ENCODE peak calls at places on chromosomes 13 and 19, in four cellular contexts. C is tibial nerve, L is GM23338, U is GM23248. N is an unnamed sample. For H3K4me1, the result is how much of the 10 kb centered on the place peaks cover.

GRCh38 chr13:19605161-19605955 is 28.1 kb upstream of the MPHOSPH8 start:
- DNase-seq in C (no peak), L (no peak), U (no peak), N (no peak)

GRCh38 chr19:51479531-51480331 is 1.4 kb downstream of the CEACAM18 start:
- DNase-seq in C (no peak), L (no peak), U (no peak), N (no peak)

GRCh38 chr19:43476606-43477005 is 11.2 kb upstream of the LYPD3 start:
- DNase-seq in C (no peak), L (no peak), U (peak), N (no peak)

GRCh38 chr19:10364644-10365043 is 15.7 kb downstream of the TYK2 start:
- DNase-seq in C (no peak), L (no peak), U (no peak), N (no peak)

GRCh38 chr19:50794778-50795664 is 4.8 kb downstream of the ACP4 start:
- DNase-seq in C (no peak), L (peak), U (peak), N (no peak)

GRCh38 chr13:30341815-30342570 is 34.6 kb upstream of the KATNAL1 start:
- DNase-seq in C (peak), L (no peak), U (peak), N (peak)

GRCh38 chr13:37682496-37682895 is 83.9 kb upstream of the POSTN start:
- DNase-seq in C (no peak), L (no peak), U (no peak), N (no peak)

GRCh38 chr19:55460670-55461258 is 678 bp downstream of the ISOC2 start:
- DNase-seq in C (peak), L (peak), U (peak), N (peak)

GRCh38 chr19:35144600-35145436 is 1.8 kb downstream of the FXYD7 start:
- DNase-seq in C (no peak), L (peak), U (no peak), N (no peak)

GRCh38 chr13:110179858-110180156 is 127.2 kb downstream of the COL4A1 start:
- DNase-seq in C (no peak), L (no peak), U (no peak), N (no peak)

GRCh38 chr19:5141278-5141925 is 172.5 kb downstream of the KDM4B start:
- DNase-seq in C (no peak), L (no peak), U (peak), N (no peak)

GRCh38 chr13:98664924-98665637 is 87.4 kb downstream of the SLC15A1 start:
- DNase-seq in C (no peak), L (no peak), U (peak), N (no peak)

GRCh38 chr13:33490461-33491327 is 205.1 kb upstream of the STARD13 start:
- DNase-seq in C (no peak), L (peak), U (peak), N (no peak)

GRCh38 chr13:46679369-46680180 is 117.4 kb downstream of the ESD start:
- DNase-seq in C (no peak), L (no peak), U (peak), N (no peak)

GRCh38 chr13:21676611-21677021 is 5.7 kb downstream of the FGF9 start:
- DNase-seq in C (no peak), L (peak), U (no peak), N (no peak)

GRCh38 chr13:113664751-113665581 is 2.1 kb upstream of the GRK1 start:
- DNase-seq in C (peak), L (no peak), U (no peak), N (peak)

GRCh38 chr13:114047358-114047881 is 73.5 kb upstream of the C13orf46 start:
- DNase-seq in C (no peak), L (no peak), U (no peak), N (peak)

GRCh38 chr13:69882451-69882850 is 225.2 kb upstream of the ATXN8OS start:
- DNase-seq in C (no peak), L (no peak), U (no peak), N (no peak)

GRCh38 chr19:4861147-4861546 is 6.3 kb downstream of the PLIN3 start:
- DNase-seq in C (no peak), L (no peak), U (no peak), N (no peak)

GRCh38 chr19:23071087-23071511 is 45.7 kb upstream of the ZNF730 start:
- DNase-seq in C (no peak), L (peak), U (peak), N (no peak)

GRCh38 chr13:47092202-47092601 is 195.3 kb upstream of the HTR2A start:
- DNase-seq in C (no peak), L (no peak), U (no peak), N (no peak)

GRCh38 chr13:42990147-42990990 is 1.7 kb downstream of the EPSTI1 start:
- DNase-seq in C (no peak), L (no peak), U (peak), N (no peak)

GRCh38 chr13:48292650-48293049 is 10.9 kb upstream of the RB1 start:
- DNase-seq in C (no peak), L (no peak), U (no peak), N (no peak)

GRCh38 chr13:99027661-99028425 is 50.0 kb upstream of the DOCK9 start:
- DNase-seq in C (no peak), L (no peak), U (no peak), N (no peak)

GRCh38 chr13:53885997-53886396 is 857.4 kb downstream of the OLFM4 start:
- DNase-seq in C (no peak), L (no peak), U (no peak), N (no peak)

GRCh38 chr19:55614711-55615552 is 9.4 kb downstream of the ZNF784 start:
- DNase-seq in C (no peak), L (peak), U (no peak), N (no peak)

GRCh38 chr13:77692746-77693448 is 4.6 kb upstream of the SLAIN1 start:
- DNase-seq in C (no peak), L (no peak), U (no peak), N (no peak)

GRCh38 chr19:15469513-15470297 is 5.4 kb upstream of the RASAL3 start:
- DNase-seq in C (no peak), L (peak), U (peak), N (peak)

GRCh38 chr13:51005566-51005965 is 96.0 kb downstream of the RNASEH2B start:
- DNase-seq in C (no peak), L (no peak), U (no peak), N (no peak)

GRCh38 chr13:69946443-69946955 is 161.1 kb upstream of the ATXN8OS start:
- DNase-seq in C (no peak), L (peak), U (no peak), N (no peak)

DNA sequence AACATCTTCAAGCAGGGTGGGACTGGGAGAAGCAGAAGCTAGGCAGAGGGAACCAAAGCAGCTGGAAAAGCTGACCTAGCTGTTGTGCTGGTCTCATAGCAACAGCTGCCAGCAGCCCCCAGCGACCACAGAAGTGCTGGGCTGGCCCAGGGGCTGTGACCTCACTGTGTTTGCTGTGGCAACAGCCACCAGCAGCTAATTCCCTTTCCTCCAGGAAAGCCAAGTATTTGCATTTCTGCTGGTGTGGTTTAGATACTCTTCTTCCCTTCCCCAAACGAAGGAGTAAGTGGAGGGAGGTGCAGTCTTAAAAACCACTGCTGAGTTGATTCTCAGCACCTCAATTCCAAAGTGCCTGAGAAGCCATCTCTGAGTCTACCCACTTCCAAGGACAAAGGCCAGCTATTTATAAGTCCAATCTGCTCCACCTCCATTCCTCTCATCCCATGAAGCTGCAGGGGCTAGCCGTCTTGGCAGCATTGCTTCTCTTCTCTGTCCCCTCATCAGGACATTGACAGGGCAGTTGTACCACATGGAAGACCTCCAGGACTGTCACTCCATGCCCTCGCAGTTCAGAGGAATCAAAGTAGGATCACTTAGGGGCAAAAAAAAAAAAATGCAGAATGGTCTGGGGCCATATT is 11.5 kb upstream of the CCDC97 start:
- DNase-seq in C (peak), L (no peak), U (peak), N (peak)
- H3K4me1 ChIP-seq in C (under half), L (under half), U (under half), N (under half)

DNA sequence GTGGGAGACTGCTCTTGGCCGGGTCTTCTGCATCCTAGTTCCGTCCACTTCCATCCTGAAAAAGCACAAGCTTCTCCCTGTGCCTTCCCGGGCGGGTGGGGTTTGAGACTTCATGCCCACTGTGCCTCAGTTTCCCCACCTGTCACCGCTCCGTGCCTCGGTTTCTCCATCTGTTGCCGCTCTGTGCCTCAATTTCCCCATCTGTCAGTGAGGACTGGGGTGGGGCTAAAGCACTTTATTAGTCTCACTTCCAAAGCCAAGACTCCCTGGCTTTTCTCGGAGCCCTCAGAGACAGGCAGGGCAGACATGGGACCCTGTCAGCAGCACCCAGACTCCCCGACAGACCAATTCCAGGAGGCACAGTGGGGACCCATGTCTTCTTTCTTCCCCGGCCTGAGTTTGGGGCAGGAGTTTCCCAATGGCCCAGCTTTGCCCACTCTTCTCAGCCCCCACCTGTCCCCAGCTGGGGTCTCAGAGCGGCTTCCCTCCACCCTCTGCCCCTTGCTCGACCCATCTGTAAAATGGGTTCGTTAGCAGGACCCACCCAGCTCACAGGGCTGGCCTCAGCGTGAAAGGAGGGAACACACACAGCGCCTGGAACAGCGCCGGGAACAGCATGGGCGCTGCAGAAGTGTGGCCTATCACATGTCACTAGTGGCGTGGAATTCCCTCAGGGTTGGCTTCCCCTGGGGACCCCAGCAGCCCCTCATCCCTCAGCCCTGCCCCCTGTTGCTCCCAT is 4.6 kb upstream of the PEAK3 start:
- DNase-seq in C (no peak), L (no peak), U (no peak), N (no peak)
- H3K4me1 ChIP-seq in C (under half), L (under half), U (under half), N (half or more)

GRCh38 chr19:8454218-8454617 is 9.4 kb downstream of the HNRNPM start:
- DNase-seq in C (no peak), L (no peak), U (no peak), N (no peak)

GRCh38 chr19:8456064-8456463 is 11.3 kb downstream of the HNRNPM start:
- DNase-seq in C (no peak), L (peak), U (peak), N (no peak)

GRCh38 chr19:8453616-8454015 is 8.8 kb downstream of the HNRNPM start:
- DNase-seq in C (no peak), L (no peak), U (no peak), N (no peak)

GRCh38 chr19:8457209-8457608 is 12.4 kb downstream of the HNRNPM start:
- DNase-seq in C (no peak), L (no peak), U (no peak), N (no peak)

DNA sequence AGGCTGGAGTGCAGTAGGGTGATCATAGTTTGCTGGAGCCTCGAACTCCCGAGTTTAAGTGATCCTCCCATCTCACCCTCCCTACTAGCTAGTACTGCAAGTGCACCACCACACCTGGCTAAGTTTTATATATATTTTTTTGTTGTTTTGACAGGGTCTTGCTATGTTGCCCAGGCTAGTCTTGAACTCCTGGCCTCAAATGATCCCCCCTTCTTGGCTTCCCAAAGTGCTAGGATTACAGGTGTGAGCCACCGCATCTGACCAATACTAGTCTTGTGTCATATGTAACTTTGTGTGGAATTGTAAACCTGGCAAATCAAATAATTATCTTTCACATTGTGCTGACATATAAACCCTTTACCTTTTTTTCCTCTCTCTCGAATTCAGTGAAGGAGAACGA is 10.2 kb downstream of the HNRNPM start:
- DNase-seq in C (no peak), L (no peak), U (no peak), N (no peak)
- H3K4me1 ChIP-seq in C (under half), L (half or more), U (under half), N (half or more)

DNA sequence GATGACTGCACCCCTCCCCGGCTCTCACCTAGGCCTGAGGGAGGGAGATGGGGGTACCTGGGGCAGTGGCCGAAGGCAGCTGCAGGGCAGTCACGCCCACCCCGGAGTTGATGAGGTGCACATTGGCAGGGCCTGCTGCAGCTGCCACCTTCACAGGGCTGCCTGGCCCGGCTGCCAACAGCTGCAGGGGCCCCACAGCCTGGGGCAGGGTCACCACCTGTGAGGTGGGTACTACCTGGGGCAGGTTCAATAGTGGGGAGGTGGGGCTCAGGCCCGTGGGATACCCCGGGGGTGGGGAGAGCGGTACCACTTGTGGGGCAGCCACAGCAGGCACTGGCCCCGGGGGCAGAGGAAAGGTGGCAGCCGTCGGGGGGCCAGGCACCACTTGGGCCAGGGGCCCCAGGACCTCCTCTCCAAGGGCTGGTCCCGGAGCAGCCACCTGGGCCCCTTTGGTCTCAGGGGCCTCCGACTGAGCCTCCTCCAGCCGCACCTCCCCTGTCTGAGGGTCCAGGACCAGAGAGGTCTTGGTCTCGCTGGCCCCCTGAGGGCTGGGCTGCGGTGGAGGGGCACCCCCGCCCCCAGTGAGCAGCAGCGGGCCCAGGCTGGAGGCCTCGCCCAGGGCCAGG is 2.6 kb downstream of the SIX5 start:
- DNase-seq in C (no peak), L (no peak), U (no peak), N (no peak)
- H3K4me1 ChIP-seq in C (under half), L (under half), U (under half), N (under half)

GRCh38 chr19:45424191-45425058 is 708 bp upstream of the ERCC1 start:
- DNase-seq in C (no peak), L (peak), U (peak), N (peak)

GRCh38 chr19:45423033-45423588 is 606 bp downstream of the ERCC1 start:
- DNase-seq in C (no peak), L (no peak), U (no peak), N (no peak)

GRCh38 chr19:45421953-45422498 is 1.7 kb downstream of the ERCC1 start:
- DNase-seq in C (no peak), L (no peak), U (no peak), N (no peak)

GRCh38 chr19:45420871-45421270 is 2.8 kb downstream of the ERCC1 start:
- DNase-seq in C (no peak), L (no peak), U (no peak), N (no peak)

GRCh38 chr19:45423589-45424190 is at the start of gene ERCC1:
- DNase-seq in C (peak), L (peak), U (peak), N (peak)
- H3K4me1 ChIP-seq in C (under half), L (under half), U (under half), N (half or more)